ENCODE peak calls at places on chromosomes 5 and 9, in nine cellular contexts. P is IMR-90; G is activated naive CD8-positive, alpha-beta T cell treated with anti-CD3 and anti-CD28 coated beads, Interleukin-2, amount 50 U/mL, for 24 hours; M is T-helper 1 cell; Y is epithelial cell of prostate; F is substantia nigra; Z is AG04450; X is osteoblast; O is activated T-cell treated with anti-CD3 and anti-CD28 coated beads for 48 hours. U is an unnamed sample.

GRCh38 chr5:23994581-23995370 is 487.4 kb downstream of the PRDM9 start:
- DNase-seq in X (peak; percentile 63), P (no peak), O (no peak), G (no peak), M (no peak), Y (no peak), Z (no peak), F (no peak), U (no peak)

GRCh38 chr5:76801803-76802195 is 17.0 kb upstream of the F2RL1 start:
- DNase-seq in Z (no peak), P (no peak), F (no peak), O (no peak), X (no peak), G (no peak), M (no peak), Y (no peak), U (no peak)

GRCh38 chr9:37908698-37909186 is 4.8 kb upstream of the SLC25A51 start:
- DNase-seq in P (peak; percentile 42), Y (no peak), O (no peak), Z (no peak), X (peak; percentile 60), M (no peak), G (no peak), F (no peak), U (no peak)

GRCh38 chr5:153276151-153276550 is 214.3 kb upstream of the GRIA1 start:
- DNase-seq in G (peak; percentile 5), M (no peak), P (no peak), F (no peak), O (no peak), X (no peak), Y (no peak), Z (no peak), U (no peak)

GRCh38 chr9:85416720-85417119 is 325.0 kb downstream of the AGTPBP1 start:
- DNase-seq in P (no peak), Z (no peak), M (no peak), X (no peak), Y (no peak), F (no peak), G (no peak), O (no peak), U (no peak)

GRCh38 chr5:180959661-180960060 is 29.0 kb upstream of the BTNL3 start:
- DNase-seq in X (no peak), O (no peak), M (no peak), F (no peak), Y (no peak), P (no peak), G (no peak), Z (no peak), U (no peak)

GRCh38 chr5:90381213-90381929 is 28.2 kb downstream of the CETN3 start:
- DNase-seq in M (no peak), F (no peak), Y (no peak), P (no peak), Z (no peak), X (no peak), G (no peak), O (no peak), U (no peak)

GRCh38 chr9:135299651-135300345 is 179.8 kb upstream of the PPP1R26 start:
- DNase-seq in Y (no peak), O (no peak), G (no peak), Z (no peak), M (no peak), P (no peak), X (peak; percentile 60), F (no peak), U (no peak)

GRCh38 chr9:104494808-104495207 is 9.3 kb upstream of the OR13F1 start:
- DNase-seq in P (no peak), M (no peak), Y (no peak), F (no peak), X (no peak), G (no peak), O (no peak), Z (no peak), U (no peak)

GRCh38 chr5:64831996-64832395 is 63.3 kb downstream of the CWC27 start:
- DNase-seq in G (no peak), O (no peak), M (no peak), Y (no peak), X (no peak), F (no peak), P (no peak), Z (no peak), U (no peak)

GRCh38 chr9:81548911-81549310 is 140.4 kb downstream of the TLE1 start:
- DNase-seq in Y (no peak), O (no peak), G (no peak), M (no peak), P (no peak), X (no peak), Z (no peak), F (no peak), U (no peak)

GRCh38 chr9:26863074-26863473 is 29.5 kb downstream of the CAAP1 start:
- DNase-seq in M (no peak), Z (no peak), G (no peak), O (no peak), P (peak; percentile 2), F (no peak), X (no peak), Y (no peak), U (no peak)

GRCh38 chr9:23686896-23687295 is 139.1 kb downstream of the ELAVL2 start:
- DNase-seq in F (no peak), O (no peak), Y (no peak), X (no peak), G (no peak), M (no peak), P (no peak), Z (no peak), U (no peak)

GRCh38 chr9:80839821-80840670 is 849.3 kb downstream of the TLE1 start:
- DNase-seq in G (no peak), Y (no peak), O (no peak), M (no peak), Z (no peak), F (no peak), P (no peak), X (no peak), U (no peak)

GRCh38 chr9:708182-708555 is 133.3 kb upstream of the DMRT1 start:
- DNase-seq in Y (no peak), Z (no peak), X (no peak), P (no peak), F (no peak), M (no peak), O (no peak), G (no peak), U (no peak)

GRCh38 chr5:56328753-56329560 is 95.8 kb upstream of the ANKRD55 start:
- DNase-seq in Z (no peak), X (no peak), M (no peak), F (no peak), G (no peak), P (peak; percentile 76), Y (no peak), O (no peak), U (peak; percentile 63)

GRCh38 chr9:107847977-107848376 is 358.4 kb upstream of the KLF4 start:
- DNase-seq in Z (no peak), X (peak; percentile 65), P (peak; percentile 34), F (no peak), G (no peak), M (no peak), O (no peak), Y (no peak), U (no peak)

GRCh38 chr5:80565330-80565729 is 4.8 kb downstream of the ANKRD34B start:
- DNase-seq in M (no peak), Z (no peak), P (no peak), Y (no peak), G (no peak), O (no peak), X (no peak), F (no peak), U (no peak)

GRCh38 chr9:95036676-95037075 is 280.8 kb downstream of the FANCC start:
- DNase-seq in G (no peak), Y (no peak), Z (no peak), F (no peak), M (no peak), X (no peak), P (no peak), O (no peak), U (no peak)

GRCh38 chr5:624118-624950 is 12.2 kb downstream of the CEP72 start:
- DNase-seq in M (no peak), P (no peak), O (no peak), Z (no peak), X (peak; percentile 44), Y (no peak), F (no peak), G (no peak), U (no peak)

GRCh38 chr9:96651626-96652025 is 3.5 kb downstream of the PRXL2C start:
- DNase-seq in O (no peak), G (no peak), Z (no peak), X (peak; percentile 49), Y (no peak), M (no peak), P (peak; percentile 51), F (no peak), U (no peak)

GRCh38 chr5:133425183-133425582 is 187.2 kb downstream of the FSTL4 start:
- DNase-seq in G (no peak), Z (no peak), P (no peak), O (no peak), M (no peak), Y (no peak), F (no peak), X (no peak), U (no peak)

GRCh38 chr5:107380654-107381053 is 290.1 kb downstream of the EFNA5 start:
- DNase-seq in Y (no peak), M (no peak), P (no peak), X (no peak), F (no peak), G (no peak), Z (no peak), O (no peak), U (no peak)

GRCh38 chr5:64384761-64385160 is 121.1 kb upstream of the RGS7BP start:
- DNase-seq in M (no peak), Z (no peak), G (no peak), F (no peak), O (no peak), X (no peak), P (no peak), Y (no peak), U (no peak)

GRCh38 chr5:35319231-35320002 is 89.1 kb upstream of the PRLR start:
- DNase-seq in M (no peak), F (no peak), Z (no peak), G (peak; percentile 70), X (no peak), O (peak; percentile 58), Y (no peak), P (peak; percentile 2), U (no peak)

GRCh38 chr5:175872287-175873089 is 1.1 kb downstream of the CPLX2 start:
- DNase-seq in M (no peak), F (no peak), G (no peak), X (peak; percentile 48), Z (no peak), Y (no peak), P (no peak), O (no peak), U (no peak)

GRCh38 chr9:119044801-119045200 is 324.4 kb downstream of the BRINP1 start:
- DNase-seq in F (no peak), M (no peak), Y (no peak), Z (no peak), P (no peak), O (no peak), G (no peak), X (no peak), U (no peak)

GRCh38 chr9:128687453-128687852 is 1.6 kb upstream of the SET start:
- DNase-seq in Z (no peak), M (no peak), P (no peak), F (no peak), G (no peak), O (no peak), X (no peak), Y (no peak), U (no peak)

GRCh38 chr9:119986205-119986604 is 593.8 kb downstream of the CDK5RAP2 start:
- DNase-seq in P (no peak), X (no peak), G (no peak), Y (no peak), F (no peak), Z (no peak), M (no peak), O (no peak), U (no peak)

GRCh38 chr5:98839469-98840383 is 66.3 kb downstream of the RGMB start:
- DNase-seq in M (no peak), Y (no peak), Z (no peak), O (peak; percentile 1), G (peak; percentile 6), F (no peak), P (no peak), X (peak; percentile 64), U (no peak)